ENCODE peak calls at places on chromosomes 3 and 15, in nine cellular contexts. M is HS-27A; Z is activated CD4-positive, alpha-beta memory T cell treated with anti-CD3 and anti-CD28 coated beads, Interleukin-2, amount 10 ng/mL, durations not matched to agents 7 days and 5 days; Y is RPMI7951; O is EH; N is mucosa of descending colon; J is stimulated activated CD4-positive, alpha-beta T cell treated with anti-CD3 and anti-CD28 coated beads, TNF-alpha, amount 100 ng/mL, for 4 hours; X is AG10803; R is H7. S is an unnamed sample.

GRCh38 chr15:41647269-41647668 is 12.9 kb upstream of the MGA start:
- DNase-seq in M (no peak), J (no peak), X (no peak), N (no peak), R (no peak), O (no peak), Y (no peak), Z (no peak), S (no peak)

GRCh38 chr15:91852741-91853500 is 587 bp upstream of the SLCO3A1 start:
- DNase-seq in X (peak), O (peak), J (peak), Z (peak), R (peak), N (peak), Y (peak), M (no peak), S (peak)

GRCh38 chr3:119695480-119695879 is 7.3 kb upstream of the CFAP91 start:
- DNase-seq in Z (no peak), N (no peak), Y (peak), O (peak), J (no peak), X (peak), M (no peak), R (no peak), S (no peak)

GRCh38 chr3:69806735-69807438 is 67.6 kb downstream of the MITF start:
- DNase-seq in Y (peak), N (no peak), X (peak), O (peak), R (no peak), M (no peak), J (no peak), Z (no peak), S (peak)

GRCh38 chr15:53837263-53837662 is 77.8 kb upstream of the WDR72 start:
- DNase-seq in R (no peak), N (peak), Y (no peak), X (no peak), J (no peak), M (no peak), O (no peak), Z (no peak), S (no peak)

GRCh38 chr3:84960581-84960980 is 1.8 kb downstream of the CADM2 start:
- DNase-seq in Z (no peak), M (no peak), J (no peak), Y (no peak), N (no peak), X (no peak), O (no peak), R (no peak), S (no peak)

GRCh38 chr15:31255732-31256384 is 70.8 kb upstream of the KLF13 start:
- DNase-seq in R (no peak), J (no peak), N (peak), Y (no peak), M (no peak), Z (no peak), O (no peak), X (no peak), S (no peak)

GRCh38 chr3:145022447-145022846 is 1050.8 kb downstream of the DIPK2A start:
- DNase-seq in J (no peak), M (no peak), X (no peak), Z (no peak), N (no peak), O (no peak), Y (no peak), R (no peak), S (peak)

GRCh38 chr15:64092864-64093626 is 593 bp downstream of the CIAO2A start:
- DNase-seq in N (peak), J (no peak), X (peak), O (peak), Z (peak), M (no peak), R (peak), Y (peak), S (peak)

GRCh38 chr3:150351398-150351797 is 56.7 kb upstream of the TSC22D2 start:
- DNase-seq in Z (no peak), J (no peak), X (no peak), N (no peak), M (no peak), Y (no peak), O (no peak), R (no peak), S (no peak)

GRCh38 chr15:100082761-100083402 is 258.9 kb downstream of the ADAMTS17 start:
- DNase-seq in R (no peak), X (no peak), Z (no peak), O (no peak), J (no peak), Y (no peak), M (no peak), N (no peak), S (no peak)

S was measured in adipocyte.